ENCODE peak calls at places on chromosomes 4 and X, in five cellular contexts. T is neural crest cell; Y is epithelial cell of proximal tubule; R is nephron progenitor cell; X is activated CD4-positive, alpha-beta T cell treated with anti-CD3 and anti-CD28 coated beads for 4 hours. J is an unnamed sample.

GRCh38 chr4:11765849-11766453 is 337.3 kb upstream of the HS3ST1 start:
- DNase-seq in T (peak), Y (no peak), R (peak), X (no peak), J (peak)

GRCh38 chr4:176792348-176793059 is at the start of gene VEGFC:
- DNase-seq in T (peak), Y (no peak), R (peak), X (no peak), J (peak)

GRCh38 chr4:124936427-124936826 is 223.9 kb upstream of the ANKRD50 start:
- DNase-seq in T (no peak), Y (no peak), R (no peak), X (no peak), J (no peak)

GRCh38 chr4:96295143-96295763 is 455.4 kb downstream of the PDHA2 start:
- DNase-seq in T (no peak), Y (no peak), R (no peak), X (no peak), J (no peak)

GRCh38 chr4:8506373-8507250 is 66.0 kb downstream of the TRMT44 start:
- DNase-seq in T (no peak), Y (no peak), R (no peak), X (no peak), J (no peak)

GRCh38 chrX:117969782-117970181 is 146.8 kb downstream of the KLHL13 start:
- DNase-seq in T (no peak), Y (no peak), R (no peak), X (no peak), J (no peak)

GRCh38 chr4:156560701-156561100 is 410.9 kb downstream of the PDGFC start:
- DNase-seq in T (no peak), Y (no peak), R (no peak), X (no peak), J (no peak)

GRCh38 chrX:133394765-133395164 is 20.5 kb downstream of the GPC4 start:
- DNase-seq in T (no peak), Y (no peak), R (no peak), X (no peak), J (no peak)

GRCh38 chr4:130393246-130394041 is 1297.5 kb downstream of the C4orf33 start:
- DNase-seq in T (no peak), Y (no peak), R (no peak), X (no peak), J (no peak)

GRCh38 chr4:55178226-55179005 is 53.0 kb upstream of the KDR start:
- DNase-seq in T (no peak), Y (no peak), R (no peak), X (no peak), J (no peak)

GRCh38 chr4:80097395-80098177 is 24.6 kb upstream of the ANTXR2 start:
- DNase-seq in T (no peak), Y (no peak), R (no peak), X (no peak), J (no peak)

GRCh38 chrX:40094041-40094899 is 3.5 kb downstream of the BCOR start:
- DNase-seq in T (no peak), Y (no peak), R (peak), X (peak), J (peak)

GRCh38 chrX:56248492-56248891 is 16.3 kb downstream of the KLF8 start:
- DNase-seq in T (peak), Y (no peak), R (peak), X (peak), J (peak)

GRCh38 chrX:108590496-108590895 is 145.9 kb downstream of the IRS4 start:
- DNase-seq in T (no peak), Y (no peak), R (no peak), X (no peak), J (no peak)

GRCh38 chrX:152813211-152813610 is 17.3 kb downstream of the CETN2 start:
- DNase-seq in T (no peak), Y (no peak), R (no peak), X (no peak), J (no peak)

GRCh38 chr4:23384741-23385140 is 505.1 kb downstream of the PPARGC1A start:
- DNase-seq in T (no peak), Y (no peak), R (no peak), X (no peak), J (no peak)

GRCh38 chrX:109270580-109271484 is 211.1 kb downstream of the GUCY2F start:
- DNase-seq in T (no peak), Y (peak), R (no peak), X (no peak), J (peak)

GRCh38 chr4:158008551-158009218 is 164.1 kb downstream of the GASK1B start:
- DNase-seq in T (no peak), Y (no peak), R (no peak), X (no peak), J (no peak)

GRCh38 chr4:11367371-11367770 is 61.3 kb downstream of the HS3ST1 start:
- DNase-seq in T (peak), Y (no peak), R (no peak), X (no peak), J (no peak)

GRCh38 chr4:155948541-155948940 is 5.1 kb downstream of the CTSO start:
- DNase-seq in T (no peak), Y (no peak), R (no peak), X (no peak), J (no peak)

GRCh38 chrX:23766650-23767551 is 16.1 kb upstream of the SAT1 start:
- DNase-seq in T (no peak), Y (no peak), R (peak), X (no peak), J (no peak)

GRCh38 chr4:7007944-7008343 is 35.2 kb upstream of the TADA2B start:
- DNase-seq in T (no peak), Y (no peak), R (no peak), X (no peak), J (no peak)

GRCh38 chr4:8028368-8028767 is 88.7 kb upstream of the AFAP1 start:
- DNase-seq in T (no peak), Y (no peak), R (no peak), X (no peak), J (no peak)

GRCh38 chrX:10569946-10570345 is 50.4 kb downstream of the MID1 start:
- DNase-seq in T (no peak), Y (no peak), R (no peak), X (no peak), J (no peak)

GRCh38 chrX:21479695-21480280 is 105.6 kb downstream of the CNKSR2 start:
- DNase-seq in T (no peak), Y (peak), R (peak), X (no peak), J (peak)

J was measured in GM12865.